ENCODE peak calls at places on chromosomes 4 and X, in five cellular contexts. V is ovary, D is Calu3, J is choroid plexus epithelial cell, Q is PC-9. C is an unnamed sample.

GRCh38 chr4:158682071-158682470 is 10.0 kb downstream of the ETFDH start:
- DNase-seq in V (no peak), D (no peak), J (no peak), Q (no peak), C (no peak)

GRCh38 chrX:45322382-45322781 is 121.7 kb upstream of the DIPK2B start:
- DNase-seq in V (peak; percentile 24), D (peak; percentile 45), J (peak; percentile 87), Q (peak; percentile 14), C (peak; percentile 30)

GRCh38 chr4:184250795-184251679 is 33.4 kb upstream of the ENPP6 start:
- DNase-seq in V (no peak), D (peak; percentile 15), J (peak; percentile 77), Q (no peak), C (no peak)

GRCh38 chrX:70128071-70128470 is 5.2 kb upstream of the IGBP1 start:
- DNase-seq in V (no peak), D (no peak), J (no peak), Q (no peak), C (no peak)

GRCh38 chrX:139126493-139126892 is 404.0 kb upstream of the F9 start:
- DNase-seq in V (no peak), D (peak; percentile 1), J (no peak), Q (peak; percentile 15), C (no peak)

GRCh38 chr4:91099666-91100065 is 972.5 kb downstream of the CCSER1 start:
- DNase-seq in V (no peak), D (no peak), J (no peak), Q (no peak), C (no peak)

GRCh38 chr4:48939785-48940184 is 33.2 kb upstream of the OCIAD2 start:
- DNase-seq in V (no peak), D (peak; percentile 24), J (peak; percentile 88), Q (peak; percentile 64), C (no peak)

GRCh38 chrX:143994206-143994605 is 110.3 kb downstream of the UBE2NL start:
- DNase-seq in V (no peak), D (no peak), J (no peak), Q (no peak), C (no peak)

GRCh38 chr4:99062120-99062519 is 26.5 kb downstream of the ADH5 start:
- DNase-seq in V (no peak), D (no peak), J (peak; percentile 23), Q (no peak), C (no peak)

GRCh38 chrX:69988955-69989394 is 60.8 kb downstream of the AWAT2 start:
- DNase-seq in V (no peak), D (peak; percentile 28), J (peak; percentile 21), Q (no peak), C (no peak)

GRCh38 chr4:113159901-113160545 is 110.6 kb downstream of the ANK2 start:
- DNase-seq in V (no peak), D (no peak), J (no peak), Q (no peak), C (no peak)

GRCh38 chrX:101408530-101408836 is 461 bp downstream of the HNRNPH2 start:
- DNase-seq in V (no peak), D (no peak), J (no peak), Q (no peak), C (no peak)

GRCh38 chrX:101409043-101409442 is 1.0 kb downstream of the HNRNPH2 start:
- DNase-seq in V (no peak), D (no peak), J (no peak), Q (no peak), C (no peak)

GRCh38 chrX:101410461-101410860 is 2.4 kb downstream of the HNRNPH2 start:
- DNase-seq in V (no peak), D (no peak), J (no peak), Q (no peak), C (no peak)

GRCh38 chrX:101407167-101407747 is 468 bp downstream of the GLA start:
- DNase-seq in V (no peak), D (no peak), J (no peak), Q (no peak), C (no peak)

GRCh38 chrX:101407748-101408529 is at the start of the genes GLA and HNRNPH2:
- DNase-seq in V (peak; percentile 87), D (peak; percentile 84), J (peak; percentile 99), Q (peak; percentile 87), C (peak; percentile 89)
- TF ChIP-seq CTCF in V (no peak), D (no peak), J (peak; percentile 21), Q (no peak), C (peak; percentile 5)

DNA sequence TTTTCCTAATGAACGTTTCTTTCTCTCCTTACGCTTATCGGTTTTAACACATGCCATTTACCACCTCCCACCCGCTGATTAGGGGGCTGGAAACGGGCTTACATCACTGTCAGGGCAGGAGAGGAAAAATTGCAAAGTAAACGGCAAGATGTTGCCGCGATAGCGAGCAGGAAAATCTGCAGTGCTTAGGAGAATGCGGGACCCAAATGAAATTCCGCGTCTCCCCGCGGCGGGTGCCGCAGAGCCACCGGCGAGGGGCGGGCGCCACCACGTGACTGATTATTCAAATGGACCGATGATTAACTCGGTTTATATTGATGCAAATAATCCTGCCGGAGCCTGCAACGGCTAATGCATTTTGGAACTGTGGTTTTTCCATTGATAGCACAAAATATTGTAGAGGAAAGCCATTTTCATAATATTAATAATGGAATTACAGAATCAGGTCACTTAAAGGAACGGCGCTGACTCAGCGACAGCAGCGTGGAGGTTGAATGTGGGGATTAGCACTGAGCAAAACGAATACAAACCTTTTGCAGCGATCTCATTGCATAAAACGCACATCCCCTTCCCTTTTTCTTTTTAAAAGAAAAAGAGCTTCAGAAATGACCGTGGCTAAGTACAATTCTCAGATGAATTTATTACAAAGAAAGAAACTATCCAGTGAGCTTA is 224.2 kb downstream of the STIM2 start:
- DNase-seq in V (peak; percentile 41), D (no peak), J (peak; percentile 19), Q (no peak), C (peak; percentile 71)
- TF ChIP-seq CTCF in V (no peak), D (no peak), J (no peak), Q (no peak), C (peak; percentile 38)

DNA sequence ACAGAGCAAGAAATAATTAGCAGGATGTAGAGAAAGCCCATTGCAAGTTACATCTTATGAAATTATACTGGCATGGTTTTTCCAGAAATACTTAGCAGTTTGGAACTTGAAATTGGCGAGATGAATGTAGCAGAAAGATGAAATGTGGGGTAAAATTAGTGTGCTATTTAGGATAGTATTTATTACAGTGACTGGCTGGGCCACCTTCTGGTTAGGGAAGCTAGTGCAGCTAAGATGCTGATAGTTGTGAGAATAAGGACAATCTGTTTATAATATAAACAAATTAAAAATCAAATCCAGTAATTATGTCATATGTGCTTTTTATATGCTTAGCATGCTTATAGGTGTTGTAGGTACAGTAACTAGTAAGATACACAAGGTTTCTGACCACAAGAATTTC is 74.8 kb downstream of the IL15 start:
- DNase-seq in V (no peak), D (peak; percentile 3), J (peak; percentile 71), Q (no peak), C (no peak)
- TF ChIP-seq CTCF in V (no peak), D (peak; percentile 43), J (peak; percentile 91), Q (peak; percentile 41), C (peak; percentile 34)

GRCh38 chr4:6033381-6033780 is 15.2 kb upstream of the C4orf50 start:
- DNase-seq in V (no peak), D (no peak), J (no peak), Q (no peak), C (no peak)

GRCh38 chr4:6030679-6031078 is 12.4 kb upstream of the C4orf50 start:
- DNase-seq in V (no peak), D (no peak), J (no peak), Q (no peak), C (no peak)

GRCh38 chr4:6031831-6032230 is 13.6 kb upstream of the C4orf50 start:
- DNase-seq in V (no peak), D (no peak), J (no peak), Q (no peak), C (no peak)

GRCh38 chr4:6035786-6036185 is 17.6 kb upstream of the C4orf50 start:
- DNase-seq in V (no peak), D (no peak), J (no peak), Q (no peak), C (no peak)

DNA sequence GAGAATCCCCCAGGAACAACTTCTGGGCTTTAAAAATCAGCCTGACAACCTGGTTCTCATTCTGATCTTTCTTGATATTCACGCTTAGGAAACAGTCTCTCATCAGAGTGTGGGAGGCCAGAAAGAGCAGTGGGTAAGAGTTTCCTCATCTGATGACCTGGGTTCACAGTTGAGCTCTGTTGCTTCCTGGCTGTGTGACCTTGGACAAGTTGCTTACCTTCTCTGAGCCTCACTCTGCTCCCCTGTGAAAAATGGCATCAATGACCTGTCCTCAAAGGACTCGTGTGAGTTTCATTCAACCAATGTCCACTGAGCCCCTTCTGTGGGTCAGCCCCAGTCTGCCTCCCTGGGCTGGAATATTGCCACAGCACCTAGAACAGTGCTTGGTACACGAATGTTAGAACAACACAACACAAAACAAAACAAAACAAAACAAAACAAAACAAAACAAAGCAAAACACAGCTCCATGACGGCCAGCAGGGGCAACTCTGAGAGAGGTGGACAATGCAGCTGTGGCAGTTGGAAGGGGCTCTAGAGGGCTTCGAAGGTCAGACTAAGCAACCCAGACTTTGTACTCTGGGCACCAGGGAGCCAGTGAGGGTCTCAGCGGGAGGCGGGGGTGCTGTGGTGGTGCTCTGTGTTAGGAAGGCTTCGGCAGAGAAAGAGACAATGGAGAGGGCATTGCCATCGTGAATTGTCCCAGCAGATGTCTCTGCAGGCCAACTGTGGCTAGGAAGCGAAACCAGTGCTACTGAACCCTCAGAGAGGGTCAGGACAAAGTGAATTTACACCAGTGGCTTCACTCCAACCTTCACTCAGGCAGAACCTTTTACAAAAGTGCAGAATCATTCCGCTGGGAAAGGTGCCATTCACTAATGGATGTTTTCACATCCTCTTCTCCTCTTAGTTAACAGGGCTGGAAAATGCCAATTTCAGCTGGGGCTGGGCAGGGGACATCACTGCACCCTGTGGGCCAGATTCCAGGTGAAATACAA is 14.3 kb upstream of the C4orf50 start:
- DNase-seq in V (no peak), D (no peak), J (no peak), Q (peak; percentile 22), C (no peak)
- TF ChIP-seq CTCF in V (no peak), D (no peak), J (no peak), Q (no peak), C (peak; percentile 63)

DNA sequence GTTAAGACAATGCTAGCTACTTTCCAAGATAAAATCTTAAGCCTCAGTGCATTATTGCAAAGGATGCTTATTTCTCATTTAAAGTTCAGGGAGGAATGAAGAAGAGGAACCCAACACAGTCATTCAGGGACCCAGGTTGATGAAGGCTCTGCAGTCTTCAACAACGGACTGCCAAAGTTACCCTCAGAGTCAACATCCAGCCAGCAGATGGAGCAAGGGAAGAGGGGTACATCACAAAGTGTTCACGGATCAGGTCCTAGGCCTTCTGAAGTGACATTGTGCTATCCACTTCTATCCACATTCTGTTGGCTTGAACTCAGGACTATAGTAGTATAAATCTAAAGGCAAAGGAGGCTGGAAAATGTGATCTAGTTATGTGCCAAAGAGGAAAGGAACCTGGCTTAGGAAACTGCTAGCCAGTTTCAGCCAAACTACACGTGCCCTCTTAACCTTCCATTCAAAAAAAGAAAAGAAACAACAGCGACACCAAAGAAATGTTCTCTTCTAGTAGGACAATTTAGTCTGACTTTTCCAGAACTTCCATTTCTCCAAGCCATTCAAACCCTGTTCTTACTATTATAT is 28.8 kb downstream of the NKX6-1 start:
- DNase-seq in V (no peak), D (peak; percentile 18), J (peak; percentile 26), Q (no peak), C (no peak)
- TF ChIP-seq CTCF in V (no peak), D (no peak), J (peak; percentile 51), Q (no peak), C (no peak)

DNA sequence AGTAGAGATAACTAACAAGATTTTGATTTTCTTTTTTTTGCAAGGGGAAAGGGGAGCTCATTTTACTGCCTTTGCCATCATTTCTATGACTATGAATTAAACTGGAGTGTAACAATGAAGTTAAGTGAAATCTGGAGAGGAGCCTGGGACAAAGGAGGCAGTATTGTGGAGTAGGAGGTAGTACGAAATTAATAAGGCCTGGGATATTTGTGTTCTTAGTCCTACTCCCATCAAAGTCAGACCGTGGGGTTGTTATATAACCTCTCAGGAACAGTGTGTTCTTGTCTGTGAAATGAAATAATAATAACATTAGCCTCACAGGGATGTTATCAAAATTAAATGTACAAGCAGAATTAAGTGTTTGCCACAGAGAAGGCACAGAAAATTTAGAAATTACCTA is 204.3 kb upstream of the EMCN start:
- DNase-seq in V (no peak), D (no peak), J (no peak), Q (no peak), C (no peak)
- TF ChIP-seq CTCF in V (no peak), D (no peak), J (no peak), Q (no peak), C (no peak)

C was measured in dorsolateral prefrontal cortex.